ENCODE peak calls at places on chromosomes 16 and 17, in four cellular contexts. One of them, this sample, is unnamed.

GRCh38 chr17:9209781-9210370 is 188.6 kb downstream of the NTN1 start:
- DNase-seq in ovary: no peak
- DNase-seq in heart left ventricle: no peak
- DNase-seq in tibial nerve: no peak
- DNase-seq in this sample: no peak

GRCh38 chr16:68715471-68715870 is 21.6 kb upstream of the CDH1 start:
- DNase-seq in ovary: no peak
- DNase-seq in heart left ventricle: no peak
- DNase-seq in tibial nerve: no peak
- DNase-seq in this sample: no peak

GRCh38 chr17:18859256-18859655 is 1.3 kb downstream of the PRPSAP2 start:
- DNase-seq in ovary: no peak
- DNase-seq in heart left ventricle: no peak
- DNase-seq in tibial nerve: no peak
- DNase-seq in this sample: no peak

GRCh38 chr17:65177901-65178300 is 40.7 kb downstream of the RGS9 start:
- DNase-seq in ovary: no peak
- DNase-seq in heart left ventricle: no peak
- DNase-seq in tibial nerve: no peak
- DNase-seq in this sample: no peak

GRCh38 chr17:82019905-82020873 is 2.5 kb downstream of the CENPX start:
- DNase-seq in ovary: peak; percentile 62
- DNase-seq in heart left ventricle: peak; percentile 67
- DNase-seq in tibial nerve: no peak
- DNase-seq in this sample: no peak

GRCh38 chr17:72119963-72120877 is 600 bp upstream of the SOX9 start:
- DNase-seq in ovary: no peak
- DNase-seq in heart left ventricle: peak; percentile 69
- DNase-seq in tibial nerve: peak; percentile 23
- DNase-seq in this sample: no peak

GRCh38 chr17:37650419-37651003 is 7.3 kb upstream of the DDX52 start:
- DNase-seq in ovary: no peak
- DNase-seq in heart left ventricle: no peak
- DNase-seq in tibial nerve: no peak
- DNase-seq in this sample: no peak

GRCh38 chr16:69166946-69167930 is 19.7 kb upstream of the SNTB2 start:
- DNase-seq in ovary: no peak
- DNase-seq in heart left ventricle: no peak
- DNase-seq in tibial nerve: no peak
- DNase-seq in this sample: no peak

GRCh38 chr17:63426917-63427308 is 19.2 kb downstream of the CYB561 start:
- DNase-seq in ovary: no peak
- DNase-seq in heart left ventricle: no peak
- DNase-seq in tibial nerve: no peak
- DNase-seq in this sample: peak; percentile 25

GRCh38 chr17:74605361-74605760 is 13.3 kb upstream of the CD300LD start:
- DNase-seq in ovary: no peak
- DNase-seq in heart left ventricle: peak; percentile 61
- DNase-seq in tibial nerve: peak; percentile 35
- DNase-seq in this sample: peak; percentile 76

GRCh38 chr16:87560428-87561199 is 41.7 kb upstream of the JPH3 start:
- DNase-seq in ovary: peak; percentile 57
- DNase-seq in heart left ventricle: peak; percentile 50
- DNase-seq in tibial nerve: no peak
- DNase-seq in this sample: no peak

GRCh38 chr16:53417011-53417410 is 17.3 kb upstream of the RBL2 start:
- DNase-seq in ovary: no peak
- DNase-seq in heart left ventricle: no peak
- DNase-seq in tibial nerve: no peak
- DNase-seq in this sample: no peak

GRCh38 chr16:25747160-25747758 is 55.5 kb downstream of the HS3ST4 start:
- DNase-seq in ovary: no peak
- DNase-seq in heart left ventricle: no peak
- DNase-seq in tibial nerve: no peak
- DNase-seq in this sample: no peak

GRCh38 chr17:75773121-75773807 is 8.3 kb upstream of the GALK1 start:
- DNase-seq in ovary: peak; percentile 60
- DNase-seq in heart left ventricle: no peak
- DNase-seq in tibial nerve: no peak
- DNase-seq in this sample: peak; percentile 85

GRCh38 chr16:12337776-12338655 is 361.5 kb downstream of the SNX29 start:
- DNase-seq in ovary: no peak
- DNase-seq in heart left ventricle: no peak
- DNase-seq in tibial nerve: no peak
- DNase-seq in this sample: no peak

GRCh38 chr17:75348386-75349012 is 57.0 kb downstream of the GRB2 start:
- DNase-seq in ovary: no peak
- DNase-seq in heart left ventricle: no peak
- DNase-seq in tibial nerve: no peak
- DNase-seq in this sample: no peak

GRCh38 chr17:44260296-44260695 is 7.6 kb downstream of the SLC4A1 start:
- DNase-seq in ovary: no peak
- DNase-seq in heart left ventricle: no peak
- DNase-seq in tibial nerve: no peak
- DNase-seq in this sample: no peak

GRCh38 chr17:39663688-39664580 is 1.2 kb upstream of the TCAP start:
- DNase-seq in ovary: no peak
- DNase-seq in heart left ventricle: peak; percentile 78
- DNase-seq in tibial nerve: no peak
- DNase-seq in this sample: no peak

GRCh38 chr16:54540525-54541180 is 254.1 kb upstream of the IRX3 start:
- DNase-seq in ovary: no peak
- DNase-seq in heart left ventricle: no peak
- DNase-seq in tibial nerve: no peak
- DNase-seq in this sample: no peak

GRCh38 chr17:52181842-52182241 is 23.3 kb upstream of the CA10 start:
- DNase-seq in ovary: no peak
- DNase-seq in heart left ventricle: no peak
- DNase-seq in tibial nerve: no peak
- DNase-seq in this sample: no peak

GRCh38 chr17:56966277-56966676 is 5.4 kb upstream of the COIL start:
- DNase-seq in ovary: no peak
- DNase-seq in heart left ventricle: no peak
- DNase-seq in tibial nerve: no peak
- DNase-seq in this sample: no peak

GRCh38 chr16:56362057-56362655 is 63.2 kb downstream of the AMFR start:
- DNase-seq in ovary: no peak
- DNase-seq in heart left ventricle: no peak
- DNase-seq in tibial nerve: no peak
- DNase-seq in this sample: peak; percentile 6

GRCh38 chr17:9208381-9208780 is 187.1 kb downstream of the NTN1 start:
- DNase-seq in ovary: no peak
- DNase-seq in heart left ventricle: no peak
- DNase-seq in tibial nerve: no peak
- DNase-seq in this sample: no peak

GRCh38 chr17:41588126-41588810 is 1.6 kb upstream of the KRT14 start:
- DNase-seq in ovary: no peak
- DNase-seq in heart left ventricle: no peak
- DNase-seq in tibial nerve: no peak
- DNase-seq in this sample: no peak

GRCh38 chr17:77100009-77100408 is 40.8 kb upstream of the SEC14L1 start:
- DNase-seq in ovary: no peak
- DNase-seq in heart left ventricle: peak; percentile 81
- DNase-seq in tibial nerve: peak; percentile 57
- DNase-seq in this sample: peak; percentile 62

GRCh38 chr17:4485676-4486646 is 12.7 kb upstream of the SPNS2 start:
- DNase-seq in ovary: no peak
- DNase-seq in heart left ventricle: no peak
- DNase-seq in tibial nerve: no peak
- DNase-seq in this sample: no peak

GRCh38 chr16:8374586-8374985 is 215.7 kb downstream of the TMEM114 start:
- DNase-seq in ovary: no peak
- DNase-seq in heart left ventricle: no peak
- DNase-seq in tibial nerve: no peak
- DNase-seq in this sample: no peak

GRCh38 chr16:80058236-80058635 is 457.7 kb upstream of the MAF start:
- DNase-seq in ovary: peak; percentile 81
- DNase-seq in heart left ventricle: peak; percentile 57
- DNase-seq in tibial nerve: peak; percentile 22
- DNase-seq in this sample: peak; percentile 90

GRCh38 chr16:54847207-54847606 is 83.5 kb upstream of the IRX5 start:
- DNase-seq in ovary: no peak
- DNase-seq in heart left ventricle: no peak
- DNase-seq in tibial nerve: no peak
- DNase-seq in this sample: peak; percentile 68

DNA sequence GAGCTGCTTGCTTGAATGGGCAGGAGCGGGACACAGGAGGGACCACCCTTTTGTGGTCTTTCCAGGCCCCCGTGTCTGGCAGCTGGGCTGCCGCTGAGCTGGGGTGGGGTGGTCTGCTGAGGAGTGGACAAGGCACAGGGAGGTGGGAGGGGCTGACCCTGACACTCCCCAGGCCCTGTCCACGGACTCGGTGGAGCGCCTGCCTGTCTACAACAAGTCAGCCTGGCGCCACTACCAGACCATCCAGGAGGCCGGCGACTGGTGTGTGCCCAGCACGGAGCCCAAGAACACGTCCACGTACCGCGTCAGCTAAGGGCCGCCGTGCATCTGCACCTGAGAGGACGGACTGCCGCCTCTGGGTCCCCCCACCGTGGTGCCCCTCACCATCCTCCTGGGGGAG is 14.6 kb downstream of the PDK2 start:
- DNase-seq in ovary: no peak
- DNase-seq in heart left ventricle: no peak
- DNase-seq in tibial nerve: no peak
- DNase-seq in this sample: no peak
- TF ChIP-seq POLR2A in ovary: no peak
- TF ChIP-seq POLR2A in heart left ventricle: no peak
- TF ChIP-seq POLR2A in tibial nerve: no peak
- TF ChIP-seq POLR2A in this sample: no peak

DNA sequence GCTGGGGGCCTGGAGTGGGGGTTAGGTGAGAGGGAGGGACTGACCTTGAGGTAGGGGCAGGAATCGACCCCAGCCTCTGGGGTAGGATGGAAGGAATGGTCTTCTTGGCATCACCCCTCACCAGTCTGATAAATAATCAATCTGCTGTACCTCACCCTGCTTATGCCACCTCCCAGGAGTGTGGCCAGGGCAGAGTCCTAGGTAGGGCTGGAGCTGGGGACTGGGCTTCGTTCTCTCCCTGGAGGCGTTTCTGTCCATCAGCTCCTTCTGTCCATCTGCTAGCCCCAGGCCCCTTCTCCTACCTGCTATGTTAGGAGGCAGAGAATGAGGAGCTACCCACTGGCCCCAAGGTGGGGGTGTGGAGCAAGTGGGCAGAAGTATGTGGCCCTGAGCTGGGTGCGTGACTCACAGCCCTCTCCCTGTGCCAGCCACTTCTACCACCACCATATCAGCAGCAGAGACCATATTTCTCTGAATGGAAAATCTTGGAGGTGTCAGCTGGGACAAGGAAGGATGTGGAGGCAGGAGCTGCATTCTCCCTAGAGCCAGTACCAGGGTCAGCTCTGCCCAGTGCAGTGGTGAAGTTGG is 12.7 kb downstream of the SEZ6 start:
- DNase-seq in ovary: no peak
- DNase-seq in heart left ventricle: no peak
- DNase-seq in tibial nerve: no peak
- DNase-seq in this sample: no peak
- TF ChIP-seq CTCF in ovary: no peak
- TF ChIP-seq CTCF in heart left ventricle: no peak
- TF ChIP-seq CTCF in tibial nerve: no peak
- TF ChIP-seq CTCF in this sample: no peak

GRCh38 chr17:47275245-47275984 is 21.8 kb downstream of the ITGB3 start:
- DNase-seq in ovary: peak; percentile 95
- DNase-seq in heart left ventricle: peak; percentile 94
- DNase-seq in tibial nerve: peak; percentile 91
- DNase-seq in this sample: peak; percentile 96
- TF ChIP-seq POLR2A in ovary: no peak
- TF ChIP-seq POLR2A in heart left ventricle: no peak
- TF ChIP-seq POLR2A in tibial nerve: no peak
- TF ChIP-seq POLR2A in this sample: no peak

GRCh38 chr16:58563775-58564174 is 48.5 kb downstream of the SETD6 start:
- DNase-seq in ovary: no peak
- DNase-seq in heart left ventricle: no peak
- DNase-seq in tibial nerve: no peak
- DNase-seq in this sample: no peak
- TF ChIP-seq CTCF in ovary: no peak
- TF ChIP-seq CTCF in heart left ventricle: no peak
- TF ChIP-seq CTCF in tibial nerve: no peak
- TF ChIP-seq CTCF in this sample: no peak

GRCh38 chr17:29567362-29568330 is 809 bp upstream of the ABHD15 start:
- DNase-seq in ovary: peak; percentile 56
- DNase-seq in heart left ventricle: peak; percentile 78
- DNase-seq in tibial nerve: peak; percentile 29
- DNase-seq in this sample: peak; percentile 94
- TF ChIP-seq POLR2A in ovary: no peak
- TF ChIP-seq POLR2A in heart left ventricle: peak; percentile 1
- TF ChIP-seq POLR2A in tibial nerve: no peak
- TF ChIP-seq POLR2A in this sample: no peak

This sample was measured in lower leg skin.